ENCODE peak calls at places on chromosomes 7 and 10, in five cellular contexts. I, V, C, J and Z are unnamed samples. For H3K4me1, the result is how much of the 10 kb centered on the place peaks cover.

GRCh38 chr7:42914009-42914725 is 2.3 kb upstream of the C7orf25 start:
- DNase-seq in I (no peak), V (no peak), C (no peak), J (peak), Z (no peak)

GRCh38 chr7:11416641-11417040 is 415.4 kb downstream of the THSD7A start:
- DNase-seq in I (no peak), V (no peak), C (no peak), J (no peak), Z (no peak)

GRCh38 chr10:6052247-6053221 is 9.6 kb downstream of the IL2RA start:
- DNase-seq in I (peak), V (peak), C (no peak), J (no peak), Z (peak)

GRCh38 chr10:48606530-48607355 is 1.9 kb upstream of the ARHGAP22 start:
- DNase-seq in I (peak), V (peak), C (no peak), J (peak), Z (no peak)

GRCh38 chr7:134482858-134483257 is 24.0 kb upstream of the AKR1B1 start:
- DNase-seq in I (no peak), V (no peak), C (no peak), J (no peak), Z (no peak)

GRCh38 chr7:92425311-92425947 is 21.9 kb upstream of the GATAD1 start:
- DNase-seq in I (peak), V (no peak), C (no peak), J (no peak), Z (no peak)

GRCh38 chr10:44831581-44831980 is 79.6 kb upstream of the TMEM72 start:
- DNase-seq in I (no peak), V (no peak), C (no peak), J (no peak), Z (no peak)

GRCh38 chr10:130361351-130362105 is 225.3 kb downstream of the GLRX3 start:
- DNase-seq in I (no peak), V (no peak), C (no peak), J (no peak), Z (no peak)

GRCh38 chr7:10429031-10429430 is 544.6 kb upstream of the PHF14 start:
- DNase-seq in I (no peak), V (no peak), C (no peak), J (no peak), Z (no peak)

GRCh38 chr7:78153285-78153684 is 354.7 kb downstream of the PHTF2 start:
- DNase-seq in I (no peak), V (no peak), C (no peak), J (no peak), Z (no peak)

GRCh38 chr10:96834121-96834520 is 2.0 kb downstream of the LCOR start:
- DNase-seq in I (no peak), V (no peak), C (no peak), J (peak), Z (no peak)

GRCh38 chr10:96831867-96832720 is at the start of gene LCOR:
- DNase-seq in I (peak), V (peak), C (no peak), J (peak), Z (peak)

GRCh38 chr10:96831200-96831866 is 765 bp upstream of the LCOR start:
- DNase-seq in I (no peak), V (no peak), C (no peak), J (no peak), Z (no peak)

GRCh38 chr10:96832721-96833219 is 672 bp downstream of the LCOR start:
- DNase-seq in I (peak), V (peak), C (no peak), J (peak), Z (peak)

GRCh38 chr10:96833220-96834001 is 1.3 kb downstream of the LCOR start:
- DNase-seq in I (peak), V (peak), C (no peak), J (peak), Z (no peak)
- H3K4me1 ChIP-seq in I (under half), V (under half), C (under half), J (under half), Z (under half)

DNA sequence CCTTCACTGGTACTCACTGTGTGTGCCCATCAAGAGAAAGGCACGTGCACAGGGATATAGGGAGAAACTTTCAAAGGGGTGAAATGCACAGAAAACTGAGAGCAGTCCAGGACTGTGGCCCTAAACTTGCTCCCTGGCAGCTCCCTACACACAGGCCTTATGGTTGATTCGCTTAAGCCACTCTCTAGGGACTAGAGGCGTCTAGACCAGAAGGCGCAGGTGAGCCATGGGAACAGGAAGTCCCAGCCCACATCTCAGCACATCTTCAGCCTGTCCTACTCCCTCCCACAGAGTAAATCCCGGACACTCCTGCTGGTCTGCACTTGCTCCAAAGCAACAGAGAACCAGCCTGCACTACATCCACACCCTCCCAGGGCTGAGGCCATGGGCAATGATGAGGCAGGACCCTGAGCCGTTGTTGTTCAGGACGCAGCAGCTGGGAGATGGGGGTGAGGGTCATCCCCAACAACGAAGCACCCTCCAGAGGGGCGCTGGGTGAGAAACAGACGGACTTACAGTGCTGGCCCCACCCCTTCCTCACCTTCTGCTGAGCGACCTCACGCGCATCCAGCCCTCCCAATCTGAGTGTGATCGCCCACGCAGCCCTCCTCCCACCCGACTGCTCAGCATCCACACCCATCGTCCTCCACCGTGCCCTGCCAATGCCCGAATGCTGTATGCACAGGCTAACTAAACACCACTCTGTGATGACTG is 109.3 kb downstream of the TNS3 start:
- DNase-seq in I (no peak), V (no peak), C (no peak), J (no peak), Z (no peak)
- H3K4me1 ChIP-seq in I (under half), V (under half), C (under half), J (under half), Z (under half)

GRCh38 chr10:110494532-110494931 is 3.2 kb upstream of the DUSP5 start:
- DNase-seq in I (no peak), V (peak), C (no peak), J (peak), Z (no peak)
- H3K4me1 ChIP-seq in I (under half), V (under half), C (under half), J (under half), Z (under half)

DNA sequence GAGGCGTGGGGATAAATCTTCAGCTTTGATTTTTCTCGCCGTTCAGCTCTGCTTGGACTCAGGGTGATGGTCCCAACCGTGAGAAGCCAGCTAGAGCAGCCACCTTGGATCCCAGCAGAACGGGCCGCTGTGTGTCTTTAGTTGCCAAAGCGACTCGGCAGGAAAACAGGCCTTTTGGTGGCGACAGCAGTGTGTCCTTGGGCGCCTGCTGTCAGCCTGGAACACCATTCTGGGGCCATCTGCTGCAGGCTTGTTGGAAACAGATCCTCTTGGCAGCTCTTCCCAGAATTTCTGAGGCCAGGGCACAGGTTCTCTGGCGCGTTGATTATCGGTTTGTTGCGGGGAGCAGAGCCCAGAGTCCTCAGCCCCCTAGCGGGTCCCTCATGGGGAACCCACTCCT is 97.6 kb downstream of the CUX1 start:
- DNase-seq in I (no peak), V (no peak), C (no peak), J (no peak), Z (no peak)
- H3K4me1 ChIP-seq in I (under half), V (under half), C (under half), J (under half), Z (under half)

DNA sequence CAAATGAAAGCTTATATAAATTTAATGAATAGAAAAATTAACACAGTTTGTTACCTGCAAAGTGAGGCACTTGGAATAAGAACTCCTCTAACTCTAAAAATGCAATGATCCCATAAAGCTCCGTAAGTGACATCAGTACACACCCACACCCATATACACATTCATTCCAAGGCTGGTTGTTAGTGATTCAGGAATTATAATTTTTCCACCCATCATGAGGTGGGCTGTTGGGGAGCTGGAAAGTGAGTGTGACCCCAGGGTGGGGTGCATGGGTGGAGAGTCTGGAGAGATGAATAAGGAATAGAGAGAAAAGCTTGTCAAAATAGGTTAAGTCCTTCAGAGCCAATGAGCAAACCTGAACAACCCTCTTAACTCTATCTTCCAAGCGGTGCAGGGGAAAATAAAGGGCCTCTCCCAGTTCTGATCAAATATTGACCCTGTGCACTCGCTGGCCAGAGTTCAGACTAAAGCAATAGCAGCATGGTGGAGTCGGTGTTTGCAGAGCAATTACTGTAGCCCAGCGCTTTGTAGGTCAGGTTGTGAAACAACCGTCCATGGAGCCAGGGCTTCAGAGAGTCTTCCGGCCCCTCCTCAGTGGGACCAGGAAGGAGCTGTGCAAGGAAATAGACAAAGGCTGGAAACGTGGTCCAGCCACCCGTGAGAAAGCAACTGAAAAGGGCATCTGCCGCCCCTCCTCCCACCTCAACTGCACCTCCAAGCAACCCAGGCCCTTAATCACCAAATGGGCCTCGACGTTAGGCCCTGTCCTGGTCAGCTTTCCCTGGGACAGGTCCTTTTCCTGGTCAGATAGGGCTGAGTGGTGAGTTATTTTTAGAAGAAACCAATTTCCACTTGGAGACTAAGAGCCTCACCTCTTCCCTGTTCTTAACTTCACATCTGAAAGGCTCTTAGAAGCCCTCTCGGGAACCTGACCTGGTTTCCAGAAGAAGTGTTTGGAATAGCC is 61.2 kb downstream of the SH3PXD2A start:
- DNase-seq in I (peak), V (no peak), C (no peak), J (no peak), Z (no peak)
- H3K4me1 ChIP-seq in I (half or more), V (half or more), C (under half), J (under half), Z (under half)

GRCh38 chr10:119347181-119347974 is 140.0 kb downstream of the GRK5 start:
- DNase-seq in I (no peak), V (no peak), C (no peak), J (no peak), Z (no peak)
- H3K4me1 ChIP-seq in I (under half), V (under half), C (under half), J (under half), Z (under half)

GRCh38 chr10:29996842-29997123 is 62.6 kb downstream of the JCAD start:
- DNase-seq in I (no peak), V (no peak), C (no peak), J (no peak), Z (no peak)
- H3K4me1 ChIP-seq in I (under half), V (under half), C (under half), J (under half), Z (under half)

GRCh38 chr10:96588060-96588554 is 1.3 kb upstream of the TM9SF3 start:
- DNase-seq in I (peak), V (no peak), C (no peak), J (no peak), Z (no peak)
- H3K4me1 ChIP-seq in I (under half), V (under half), C (under half), J (under half), Z (under half)

GRCh38 chr10:71750124-71750841 is 23.0 kb downstream of the VSIR start:
- DNase-seq in I (no peak), V (no peak), C (no peak), J (no peak), Z (no peak)
- H3K4me1 ChIP-seq in I (half or more), V (under half), C (under half), J (under half), Z (half or more)